ENCODE peak calls at places on chromosomes 13 and 19, in six cellular contexts. G, S, V, R, O and E are unnamed samples.

GRCh38 chr13:36718146-36718545 is 44.3 kb downstream of the SERTM1 start:
- DNase-seq in V (no peak), G (no peak), S (no peak), R (no peak), O (no peak), E (no peak)

GRCh38 chr19:7787141-7787540 is 24.1 kb downstream of the CLEC4M start:
- DNase-seq in G (no peak), O (no peak), R (no peak), S (peak), V (no peak), E (no peak)

GRCh38 chr19:2477141-2477710 is 1.3 kb downstream of the GADD45B start:
- DNase-seq in R (no peak), G (peak), S (peak), O (no peak), V (peak), E (no peak)

GRCh38 chr19:39053276-39054090 is 21.1 kb upstream of the FBXO27 start:
- DNase-seq in G (no peak), O (no peak), V (no peak), S (peak), R (no peak), E (no peak)

GRCh38 chr13:112351825-112352224 is 24.3 kb upstream of the SPACA7 start:
- DNase-seq in R (no peak), G (no peak), V (no peak), S (no peak), O (no peak), E (no peak)

GRCh38 chr19:34316741-34317241 is 48.2 kb upstream of the GPI start:
- DNase-seq in O (no peak), S (no peak), R (no peak), V (no peak), G (peak), E (no peak)

GRCh38 chr19:5116292-5116691 is 147.4 kb downstream of the KDM4B start:
- DNase-seq in R (no peak), V (no peak), S (no peak), O (no peak), G (no peak), E (no peak)

GRCh38 chr13:32267836-32268439 is 47.2 kb downstream of the ZAR1L start:
- DNase-seq in S (peak), V (no peak), O (no peak), R (no peak), G (peak), E (no peak)

GRCh38 chr19:49132974-49133609 is 13.7 kb downstream of the PPFIA3 start:
- DNase-seq in R (no peak), O (no peak), S (no peak), G (no peak), V (peak), E (no peak)

GRCh38 chr13:110715395-110716234 is 2.1 kb downstream of the ING1 start:
- DNase-seq in O (peak), S (peak), G (peak), R (peak), V (peak), E (peak)
- TF ChIP-seq CTCF in O (no peak), S (no peak), G (no peak), R (peak), V (peak), E (no peak)

GRCh38 chr13:39770514-39770913 is 115.1 kb downstream of the COG6 start:
- DNase-seq in O (no peak), V (no peak), G (no peak), R (no peak), S (no peak), E (no peak)

GRCh38 chr13:39766464-39767167 is 111.2 kb downstream of the COG6 start:
- DNase-seq in G (no peak), V (no peak), S (no peak), R (no peak), O (no peak), E (no peak)

GRCh38 chr13:39768962-39769361 is 113.5 kb downstream of the COG6 start:
- DNase-seq in G (no peak), O (no peak), V (no peak), R (no peak), S (no peak), E (no peak)

GRCh38 chr13:39767791-39768564 is 112.5 kb downstream of the COG6 start:
- DNase-seq in V (no peak), R (no peak), S (no peak), G (no peak), O (no peak), E (no peak)

DNA sequence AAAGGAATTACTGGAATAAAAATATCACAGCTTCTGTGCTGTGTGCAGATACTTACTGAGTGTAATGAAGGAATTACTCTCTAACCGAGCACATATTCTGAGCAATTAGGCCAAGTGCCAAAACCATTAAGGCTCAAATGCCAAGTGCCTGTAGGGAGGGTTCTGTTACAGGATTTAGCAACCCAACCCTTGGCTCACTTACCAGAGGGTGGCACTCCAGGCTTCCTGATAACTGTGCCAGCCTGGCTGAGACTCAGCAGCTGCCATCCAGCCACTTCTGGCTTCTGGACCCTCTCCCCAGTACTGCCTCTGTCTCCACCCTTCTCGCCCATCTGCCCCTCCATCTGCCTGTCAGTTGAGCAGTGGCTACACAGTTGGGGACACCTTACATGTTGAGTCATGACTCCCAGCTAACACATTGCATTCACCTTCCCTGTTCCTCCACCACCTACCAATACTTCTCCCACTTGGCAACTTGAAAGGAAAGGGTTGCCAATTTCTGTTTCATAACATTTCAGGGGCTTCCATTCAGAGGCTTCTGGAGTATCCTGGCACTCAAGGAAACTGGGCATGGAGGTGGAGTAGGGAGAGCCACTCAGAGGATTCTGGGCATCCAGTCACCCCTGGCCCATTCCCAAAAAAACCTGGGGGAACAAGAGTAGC is 110.5 kb downstream of the COG6 start:
- DNase-seq in G (peak), S (peak), R (no peak), O (peak), V (no peak), E (peak)
- TF ChIP-seq CTCF in G (peak), S (peak), R (peak), O (no peak), V (no peak), E (no peak)

DNA sequence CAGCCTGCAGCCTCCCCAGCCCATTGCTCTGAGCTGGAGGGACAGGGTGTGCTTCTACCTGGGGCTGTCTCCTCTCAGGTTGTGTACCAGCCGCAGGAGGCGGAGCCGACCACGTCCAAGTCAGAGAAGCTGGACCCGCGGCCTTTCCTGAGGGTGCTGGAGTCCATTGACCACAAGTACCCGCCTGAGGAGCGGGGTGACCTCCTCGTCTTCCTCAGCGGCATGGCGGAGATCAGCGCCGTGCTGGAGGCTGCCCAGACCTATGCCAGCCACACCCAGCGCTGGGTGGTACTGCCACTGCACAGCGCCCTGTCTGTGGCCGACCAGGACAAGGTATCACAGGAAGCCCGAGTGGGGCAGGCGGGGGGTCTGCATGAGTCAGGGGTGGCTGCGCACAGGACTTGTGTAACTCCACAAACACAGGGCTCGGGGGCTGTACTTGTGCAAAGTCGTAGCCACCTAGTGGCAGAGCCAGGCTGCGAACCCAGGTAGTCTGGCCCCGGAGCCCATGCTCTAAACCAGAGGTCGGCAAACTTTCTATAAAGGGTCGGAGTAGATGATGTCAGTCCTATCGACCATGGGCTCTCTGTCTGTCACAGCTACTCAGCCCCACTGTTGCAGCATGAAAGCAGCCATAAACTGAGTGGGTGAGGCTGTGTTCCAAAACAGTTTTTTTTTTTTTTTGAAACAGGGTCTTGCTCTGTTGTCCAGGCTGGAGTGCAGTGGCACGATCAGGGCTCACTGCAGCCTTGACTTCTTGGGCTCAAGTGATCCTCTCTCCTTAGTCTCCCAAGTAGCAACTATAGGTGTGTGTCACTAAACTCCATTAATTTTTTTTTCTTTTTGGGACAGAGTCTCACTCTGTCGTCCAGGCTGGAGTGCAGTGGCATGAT is 8.9 kb downstream of the DHX34 start:
- DNase-seq in V (no peak), O (no peak), G (no peak), S (no peak), R (no peak), E (no peak)
- TF ChIP-seq CTCF in V (peak), O (no peak), G (peak), S (no peak), R (peak), E (peak)

GRCh38 chr13:64817721-64818120 is 2412.4 kb downstream of the PCDH9 start:
- DNase-seq in S (no peak), R (no peak), O (no peak), G (peak), V (no peak), E (no peak)

GRCh38 chr13:64819081-64819480 is 2411.1 kb downstream of the PCDH9 start:
- DNase-seq in S (no peak), O (no peak), G (peak), V (no peak), R (no peak), E (no peak)
- TF ChIP-seq CTCF in S (no peak), O (no peak), G (no peak), V (no peak), R (no peak), E (no peak)

GRCh38 chr19:13882419-13882795 is 5.5 kb downstream of the NANOS3 start:
- DNase-seq in S (no peak), O (no peak), V (no peak), R (no peak), G (no peak), E (no peak)
- TF ChIP-seq CTCF in S (no peak), O (no peak), V (no peak), R (no peak), G (no peak), E (no peak)

GRCh38 chr19:12864143-12864542 is 17.1 kb downstream of the DNASE2 start:
- DNase-seq in O (no peak), V (no peak), R (no peak), S (no peak), G (no peak), E (no peak)

GRCh38 chr19:12865746-12866415 is 15.4 kb downstream of the DNASE2 start:
- DNase-seq in S (no peak), R (no peak), V (no peak), O (no peak), G (no peak), E (no peak)

GRCh38 chr19:12866416-12867119 is 14.7 kb downstream of the DNASE2 start:
- DNase-seq in R (no peak), V (no peak), G (no peak), S (no peak), O (no peak), E (no peak)

GRCh38 chr19:12867120-12868099 is 13.8 kb downstream of the DNASE2 start:
- DNase-seq in V (peak), R (no peak), S (peak), G (peak), O (no peak), E (peak)

DNA sequence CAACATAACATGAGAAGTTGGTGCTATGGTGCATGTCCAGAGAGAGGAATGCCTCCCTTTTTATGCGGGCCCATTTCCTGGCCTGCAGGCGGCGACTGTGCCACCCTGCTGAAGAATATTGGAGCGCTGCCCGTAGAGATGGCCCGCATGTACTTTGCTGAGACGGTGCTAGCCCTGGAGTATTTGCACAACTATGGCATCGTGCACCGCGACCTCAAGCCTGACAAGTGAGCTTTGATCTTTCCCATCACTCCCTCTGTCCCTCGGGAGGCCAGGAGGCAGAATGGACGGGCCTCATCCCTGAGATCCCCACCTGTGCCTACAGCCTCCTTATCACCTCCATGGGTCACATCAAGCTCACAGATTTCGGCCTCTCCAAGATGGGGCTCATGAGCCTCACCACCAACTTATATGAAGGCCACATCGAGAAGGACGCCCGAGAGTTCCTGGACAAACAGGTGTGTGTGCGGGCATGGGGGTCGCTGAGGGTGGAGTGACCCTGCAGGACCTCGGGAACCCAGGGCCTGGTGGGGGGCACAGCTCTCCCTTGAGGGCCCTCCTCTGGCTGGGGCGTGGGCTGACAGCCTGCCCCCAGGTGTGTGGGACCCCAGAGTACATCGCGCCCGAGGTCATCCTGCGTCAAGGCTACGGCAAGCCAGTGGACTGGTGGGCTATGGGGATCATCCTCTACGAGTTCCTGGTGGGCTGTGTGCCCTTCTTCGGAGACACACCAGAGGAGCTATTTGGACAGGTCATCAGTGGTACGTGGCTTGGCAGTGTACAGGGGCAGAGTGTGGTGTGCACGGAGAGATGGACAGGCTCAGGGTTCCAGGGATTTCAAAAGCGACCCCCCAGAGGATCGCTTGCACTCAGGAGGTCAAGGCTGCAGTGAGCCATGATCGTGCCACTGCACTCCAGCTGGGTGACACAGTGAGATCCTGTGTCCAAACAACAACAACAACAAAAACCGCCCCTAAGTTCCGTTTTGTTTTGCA is 16.2 kb downstream of the DNASE2 start:
- DNase-seq in R (no peak), G (no peak), O (no peak), V (no peak), S (peak), E (no peak)
- TF ChIP-seq CTCF in R (no peak), G (no peak), O (no peak), V (no peak), S (peak), E (no peak)

DNA sequence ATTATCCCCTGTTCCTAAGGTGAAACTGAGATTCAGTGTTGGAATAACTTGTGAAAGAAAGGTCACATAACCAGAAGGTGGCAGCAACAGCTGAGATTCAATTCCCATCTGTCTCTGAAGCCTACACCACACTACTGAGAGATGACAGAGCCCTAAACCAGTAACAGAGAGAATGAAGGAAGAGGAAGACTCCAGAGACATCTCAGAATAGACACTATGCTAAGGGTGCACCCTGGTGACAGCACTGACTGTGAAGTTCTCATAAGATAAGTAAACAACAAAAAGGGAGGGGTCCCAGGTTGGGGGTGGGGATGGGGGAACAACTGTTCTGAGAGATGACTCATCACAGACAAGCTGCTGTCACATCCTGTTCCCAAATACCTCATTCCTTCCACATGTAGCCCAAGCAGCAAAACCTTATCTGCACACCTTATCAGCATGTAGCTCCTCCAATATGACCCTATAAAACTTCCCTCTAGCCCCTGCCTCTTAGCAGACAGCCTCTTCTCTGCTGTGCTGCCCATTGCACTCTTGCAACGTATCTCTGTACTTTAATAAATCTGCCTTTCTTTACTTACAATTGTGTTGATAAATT is 46.5 kb downstream of the UTP14C start:
- DNase-seq in S (no peak), O (no peak), G (peak), R (peak), V (no peak), E (no peak)
- TF ChIP-seq CTCF in S (no peak), O (no peak), G (peak), R (peak), V (peak), E (no peak)

DNA sequence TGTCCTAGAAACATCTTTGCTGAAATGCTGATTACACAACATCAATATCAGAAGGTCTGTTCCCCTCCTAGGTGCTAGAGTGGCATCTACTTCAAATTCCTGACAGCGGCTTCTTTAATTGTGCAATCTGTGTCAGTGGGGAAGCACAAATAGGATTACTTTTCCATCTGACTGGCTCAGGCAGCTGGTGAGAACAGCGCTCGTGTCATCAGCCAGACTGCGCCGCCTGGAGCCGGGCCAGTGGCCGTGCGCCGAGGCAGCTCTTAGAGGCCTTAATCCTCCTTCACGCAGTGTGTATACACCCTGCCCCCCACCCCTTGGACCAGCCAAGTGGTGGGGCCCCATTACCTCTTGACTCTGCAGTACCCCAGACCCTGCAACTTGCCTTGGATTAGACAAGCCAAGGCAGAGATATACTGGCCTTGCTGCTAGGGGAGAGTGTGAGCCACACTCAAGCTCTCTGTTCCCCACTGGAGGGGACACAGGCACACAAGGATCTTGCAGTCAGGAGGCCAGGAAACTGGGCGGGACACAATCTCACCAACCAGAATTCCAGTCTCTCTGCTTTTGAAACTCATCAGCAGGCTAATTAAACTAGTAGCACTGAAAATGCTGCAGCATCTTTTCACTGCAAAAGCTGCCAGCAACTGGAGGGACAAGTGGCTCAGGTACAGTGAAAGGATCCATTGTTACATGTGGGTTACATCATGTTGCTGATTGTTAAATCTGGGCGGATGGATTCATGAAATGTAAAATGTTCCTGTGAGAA is 48.9 kb upstream of the EPHX3 start:
- DNase-seq in G (peak), V (no peak), O (no peak), R (peak), S (peak), E (peak)
- TF ChIP-seq CTCF in G (peak), V (peak), O (no peak), R (peak), S (peak), E (no peak)